ENCODE peak calls at places on chromosome X, in ten cellular contexts. C is CD8-positive, alpha-beta T cell; W is breast epithelium; Q is body of pancreas; F is spleen; P is uterus; J is HCT116; M is tibial artery; N is esophagus squamous epithelium; H is right atrium auricular region. G is an unnamed sample. For H3K4me1, the result is how much of the 10 kb centered on the place peaks cover.

GRCh38 chrX:155069414-155069813 is 1.5 kb downstream of the CMC4 start:
- DNase-seq in M (no peak), H (no peak), W (no peak), C (no peak), F (no peak), Q (no peak), J (no peak), N (no peak), P (no peak), G (no peak)

GRCh38 chrX:789096-789495 is 158.5 kb downstream of the SHOX start:
- DNase-seq in H (no peak), F (no peak), P (no peak), C (no peak), J (no peak), M (no peak), N (no peak), W (no peak), Q (no peak), G (no peak)

GRCh38 chrX:2521092-2521926 is 20.5 kb upstream of the DHRSX start:
- DNase-seq in W (no peak), P (no peak), F (peak), H (no peak), C (no peak), N (no peak), J (no peak), Q (no peak), M (peak), G (no peak)

GRCh38 chrX:148691456-148691855 is 191.0 kb downstream of the AFF2 start:
- DNase-seq in W (no peak), C (no peak), Q (no peak), P (no peak), M (no peak), F (no peak), H (no peak), J (no peak), N (no peak), G (no peak)

GRCh38 chrX:53694642-53695041 is 8.1 kb upstream of the HUWE1 start:
- DNase-seq in M (no peak), N (no peak), W (no peak), C (no peak), Q (no peak), F (no peak), J (no peak), H (no peak), P (no peak), G (no peak)

GRCh38 chrX:2610246-2611170 is 80.6 kb upstream of the CD99 start:
- DNase-seq in H (no peak), Q (no peak), N (no peak), P (no peak), F (no peak), M (no peak), W (no peak), J (no peak), C (no peak), G (peak)

GRCh38 chrX:84188320-84188834 is 378 bp upstream of the RPS6KA6 start:
- DNase-seq in M (peak), Q (peak), F (no peak), H (no peak), W (peak), P (peak), N (no peak), C (no peak), J (no peak), G (no peak)

GRCh38 chrX:51598899-51599298 is 19.8 kb downstream of the CENPVL3 start:
- DNase-seq in Q (no peak), N (no peak), M (no peak), F (no peak), P (no peak), J (no peak), W (no peak), H (no peak), C (no peak), G (no peak)

GRCh38 chrX:107449490-107450175 is at the start of gene FRMPD3:
- DNase-seq in C (no peak), N (no peak), H (no peak), M (no peak), F (no peak), P (no peak), J (no peak), Q (no peak), W (no peak), G (no peak)

GRCh38 chrX:134604701-134605271 is 53.5 kb downstream of the PLAC1 start:
- DNase-seq in W (no peak), P (no peak), H (no peak), C (no peak), F (no peak), Q (peak), M (no peak), J (peak), N (no peak), G (no peak)

GRCh38 chrX:15750611-15751159 is 12.6 kb downstream of the CA5B start:
- DNase-seq in M (no peak), P (no peak), F (no peak), N (no peak), Q (no peak), J (no peak), H (no peak), W (no peak), C (no peak), G (no peak)

GRCh38 chrX:1593286-1594271 is 2.2 kb downstream of the AKAP17A start:
- DNase-seq in Q (no peak), W (no peak), P (no peak), M (no peak), H (no peak), N (no peak), J (no peak), C (no peak), F (peak), G (no peak)

GRCh38 chrX:153299855-153300254 is 21.7 kb downstream of the PNMA6F start:
- DNase-seq in Q (no peak), C (no peak), M (no peak), N (no peak), F (no peak), J (no peak), H (peak), W (no peak), P (no peak), G (no peak)

GRCh38 chrX:134883134-134883700 is 107.6 kb upstream of the SMIM10 start:
- DNase-seq in W (no peak), N (no peak), M (no peak), C (no peak), F (no peak), J (no peak), Q (no peak), H (no peak), P (no peak), G (peak)

GRCh38 chrX:48695925-48696300 is 621 bp upstream of the SUV39H1 start:
- DNase-seq in W (no peak), P (no peak), M (no peak), H (no peak), N (no peak), Q (no peak), C (no peak), F (no peak), J (no peak), G (no peak)
- H3K27ac ChIP-seq in W (peak), P (peak), M (peak), H (peak), N (peak), Q (peak), C (peak), F (peak), J (no peak), G (peak)

GRCh38 chrX:96447161-96447560 is 237.5 kb upstream of the DIAPH2 start:
- DNase-seq in J (no peak), C (no peak), Q (no peak), W (no peak), M (no peak), P (no peak), N (no peak), H (no peak), F (no peak), G (no peak)
- H3K4me1 ChIP-seq in J (under half), C (under half), Q (under half), W (under half), M (under half), P (under half), N (under half), H (under half), F (under half), G (under half)

DNA sequence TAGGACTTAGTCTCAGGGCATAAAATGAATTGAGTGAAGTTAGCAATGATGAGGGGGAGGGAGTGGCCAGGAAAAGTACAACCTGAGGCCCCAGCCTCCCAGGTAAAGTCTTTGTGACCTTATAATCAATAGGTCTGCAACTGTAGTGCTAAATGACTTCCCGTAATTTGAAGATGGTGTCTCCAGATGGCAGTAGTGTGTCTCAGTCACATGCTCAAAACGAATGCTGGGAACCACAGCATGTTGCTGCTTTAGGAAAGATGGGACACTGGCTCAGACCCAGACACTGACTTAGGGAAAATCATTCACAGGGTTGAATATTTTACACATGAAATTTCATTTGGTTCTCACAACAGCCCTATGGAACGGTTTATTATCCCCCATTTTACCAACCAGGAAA is 10.3 kb downstream of the SRPX2 start:
- DNase-seq in M (no peak), J (no peak), F (no peak), N (no peak), H (no peak), W (no peak), C (no peak), P (no peak), Q (no peak), G (no peak)
- TF ChIP-seq CTCF in M (no peak), J (peak), F (no peak), N (peak), H (no peak), W (no peak), C (no peak), P (peak), Q (no peak), G (peak)

GRCh38 chrX:77901506-77901905 is 2.2 kb downstream of the COX7B start:
- DNase-seq in F (no peak), N (no peak), W (no peak), P (no peak), Q (no peak), J (no peak), C (no peak), H (no peak), M (no peak), G (no peak)

GRCh38 chrX:77894921-77895886 is at the start of gene MAGT1:
- DNase-seq in H (peak), N (peak), J (peak), F (peak), M (peak), C (peak), W (peak), Q (peak), P (peak), G (peak)

GRCh38 chrX:77899081-77899828 is at the start of gene COX7B:
- DNase-seq in Q (peak), P (peak), H (peak), J (peak), W (peak), C (peak), M (peak), N (no peak), F (no peak), G (peak)

GRCh38 chrX:77900688-77901087 is 1.4 kb downstream of the COX7B start:
- DNase-seq in H (no peak), F (no peak), M (no peak), P (no peak), Q (no peak), J (no peak), N (no peak), W (no peak), C (no peak), G (no peak)
- H3K27ac ChIP-seq in H (peak), F (no peak), M (no peak), P (no peak), Q (peak), J (no peak), N (peak), W (peak), C (peak), G (peak)